ENCODE peak calls at places on chromosomes 11 and 22, in four cellular contexts. J is OCI-LY7, U is astrocyte, C is GM23338. D is an unnamed sample.

GRCh38 chr11:124716596-124716995 is 23.1 kb upstream of the NRGN start:
- DNase-seq in U (peak; percentile 44), C (no peak), J (no peak), D (no peak)

GRCh38 chr11:17381156-17381555 is 7.3 kb downstream of the KCNJ11 start:
- DNase-seq in J (no peak), C (no peak), U (peak; percentile 21), D (no peak)

GRCh38 chr22:32805586-32805881 is 4.0 kb downstream of the TIMP3 start:
- DNase-seq in C (no peak), U (no peak), J (no peak), D (no peak)

GRCh38 chr11:102390667-102391449 is 43.8 kb downstream of the BIRC2 start:
- DNase-seq in U (peak; percentile 30), J (peak; percentile 74), C (peak; percentile 86), D (peak; percentile 72)

GRCh38 chr11:118229274-118229847 is 4.5 kb upstream of the JAML start:
- DNase-seq in C (no peak), U (peak; percentile 42), J (no peak), D (no peak)

GRCh38 chr11:64601605-64602465 is 10.8 kb downstream of the SLC22A12 start:
- DNase-seq in J (no peak), C (no peak), U (no peak), D (peak; percentile 73)

GRCh38 chr11:86818466-86819282 is 18.3 kb downstream of the PRSS23 start:
- DNase-seq in J (peak; percentile 58), C (peak; percentile 85), U (peak; percentile 54), D (no peak)

GRCh38 chr11:40722179-40722795 is 737.2 kb downstream of the LRRC4C start:
- DNase-seq in J (no peak), C (peak; percentile 78), U (peak; percentile 2), D (no peak)

GRCh38 chr11:32186118-32186517 is 95.2 kb downstream of the RCN1 start:
- DNase-seq in C (no peak), J (no peak), U (no peak), D (no peak)

GRCh38 chr22:49629586-49630447 is 197.9 kb downstream of the BRD1 start:
- DNase-seq in J (no peak), C (no peak), U (no peak), D (peak; percentile 27)

GRCh38 chr11:75298191-75298590 is 53.3 kb downstream of the ARRB1 start:
- DNase-seq in J (no peak), U (no peak), C (no peak), D (no peak)

GRCh38 chr11:119092880-119093665 is 8.4 kb downstream of the HMBS start:
- DNase-seq in U (peak; percentile 51), C (no peak), J (no peak), D (peak; percentile 35)

GRCh38 chr11:69908511-69909220 is 89.5 kb upstream of the FGF3 start:
- DNase-seq in U (no peak), J (no peak), C (no peak), D (peak; percentile 64)

GRCh38 chr22:34833982-34834510 is 231.9 kb upstream of the ISX start:
- DNase-seq in J (no peak), C (no peak), U (no peak), D (no peak)

GRCh38 chr22:48488611-48489456 is 1338.8 kb downstream of the BRD1 start:
- DNase-seq in C (peak; percentile 61), J (no peak), U (no peak), D (peak; percentile 88)

GRCh38 chr11:131421066-131421855 is 50.8 kb downstream of the NTM start:
- DNase-seq in C (no peak), U (no peak), J (no peak), D (no peak)

GRCh38 chr11:121134758-121135312 is 33.8 kb downstream of the TECTA start:
- DNase-seq in C (no peak), U (no peak), J (no peak), D (no peak)

GRCh38 chr11:2086239-2087040 is 52.7 kb downstream of the IGF2 start:
- DNase-seq in C (no peak), J (no peak), U (no peak), D (peak; percentile 55)

GRCh38 chr11:128462802-128463385 is 124.5 kb downstream of the ETS1 start:
- DNase-seq in J (no peak), U (no peak), C (no peak), D (peak; percentile 11)

GRCh38 chr22:49368976-49369725 is 458.5 kb downstream of the BRD1 start:
- DNase-seq in J (no peak), U (no peak), C (no peak), D (peak; percentile 53)

GRCh38 chr22:38228326-38228872 is 26.6 kb downstream of the MAFF start:
- DNase-seq in J (no peak), U (no peak), C (no peak), D (no peak)

GRCh38 chr11:1928038-1928890 is 8.8 kb downstream of the TNNT3 start:
- DNase-seq in J (no peak), U (no peak), C (no peak), D (peak; percentile 80)

GRCh38 chr11:75078233-75078632 is 18.4 kb downstream of the OR2AT4 start:
- DNase-seq in C (peak; percentile 53), U (peak; percentile 12), J (no peak), D (peak; percentile 73)

GRCh38 chr11:62805044-62805892 is at the start of gene NXF1:
- DNase-seq in C (peak; percentile 96), U (peak; percentile 75), J (peak; percentile 97), D (peak; percentile 99)

GRCh38 chr11:16456366-16456765 is 100.0 kb upstream of the SOX6 start:
- DNase-seq in C (no peak), J (no peak), U (peak; percentile 1), D (no peak)

GRCh38 chr11:32386770-32387377 is 48.5 kb downstream of the WT1 start:
- DNase-seq in U (peak; percentile 41), J (no peak), C (no peak), D (no peak)

GRCh38 chr22:23306438-23306921 is 126.2 kb downstream of the BCR start:
- DNase-seq in U (peak; percentile 50), C (no peak), J (no peak), D (peak; percentile 88)

GRCh38 chr11:82494988-82495432 is 238.7 kb downstream of the FAM181B start:
- DNase-seq in U (no peak), C (peak; percentile 75), J (peak; percentile 29), D (no peak)

GRCh38 chr11:8258771-8259170 is 4.9 kb downstream of the LMO1 start:
- DNase-seq in U (peak; percentile 77), J (no peak), C (no peak), D (peak; percentile 95)

GRCh38 chr11:702731-703461 is 3.1 kb upstream of the EPS8L2 start:
- DNase-seq in C (no peak), U (no peak), J (no peak), D (peak; percentile 92)

GRCh38 chr22:20552450-20552894 is 45.1 kb downstream of the MED15 start:
- DNase-seq in C (no peak), U (no peak), J (no peak), D (peak; percentile 89)

GRCh38 chr11:129852125-129852740 is 36.6 kb downstream of the TMEM45B start:
- DNase-seq in U (no peak), J (no peak), C (no peak), D (no peak)

GRCh38 chr11:122202951-122203456 is 87.0 kb upstream of the BLID start:
- DNase-seq in C (peak; percentile 86), J (peak; percentile 30), U (peak; percentile 65), D (peak; percentile 78)

GRCh38 chr11:11022126-11022730 is 164.4 kb upstream of the ZBED5 start:
- DNase-seq in U (no peak), J (peak; percentile 38), C (peak; percentile 46), D (no peak)

GRCh38 chr11:31641477-31642062 is 132.0 kb downstream of the ELP4 start:
- DNase-seq in C (peak; percentile 86), J (peak; percentile 4), U (peak; percentile 32), D (no peak)

DNA sequence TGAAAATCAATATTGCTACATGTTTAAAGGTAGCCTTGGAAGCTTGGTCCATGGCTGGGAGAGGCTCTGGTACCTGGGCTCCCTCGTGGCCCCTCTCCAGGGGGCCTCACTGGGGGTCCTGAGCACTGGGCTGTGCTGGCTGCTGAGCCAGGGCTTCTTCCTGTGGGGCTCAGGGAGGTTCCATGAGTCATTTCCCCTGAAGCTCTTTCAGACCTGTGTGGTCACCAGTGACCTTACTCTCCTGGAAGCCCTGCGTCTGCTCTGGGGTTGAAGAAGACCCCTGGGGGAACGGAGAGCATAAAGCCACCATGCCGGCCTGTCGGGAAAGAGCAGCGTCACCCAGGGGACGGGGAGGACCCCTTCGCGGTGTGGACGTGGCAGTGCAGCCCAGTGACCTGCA is 389.0 kb downstream of the TBC1D22A start:
- DNase-seq in C (no peak), U (peak; percentile 22), J (no peak), D (no peak)
- H4K20me1 ChIP-seq in C (no peaks in the 10 kb centered on the region), U (no peaks in the 10 kb centered on the region), J (no peaks in the 10 kb centered on the region), D (peaks cover 15% of the 10 kb centered on the region)

DNA sequence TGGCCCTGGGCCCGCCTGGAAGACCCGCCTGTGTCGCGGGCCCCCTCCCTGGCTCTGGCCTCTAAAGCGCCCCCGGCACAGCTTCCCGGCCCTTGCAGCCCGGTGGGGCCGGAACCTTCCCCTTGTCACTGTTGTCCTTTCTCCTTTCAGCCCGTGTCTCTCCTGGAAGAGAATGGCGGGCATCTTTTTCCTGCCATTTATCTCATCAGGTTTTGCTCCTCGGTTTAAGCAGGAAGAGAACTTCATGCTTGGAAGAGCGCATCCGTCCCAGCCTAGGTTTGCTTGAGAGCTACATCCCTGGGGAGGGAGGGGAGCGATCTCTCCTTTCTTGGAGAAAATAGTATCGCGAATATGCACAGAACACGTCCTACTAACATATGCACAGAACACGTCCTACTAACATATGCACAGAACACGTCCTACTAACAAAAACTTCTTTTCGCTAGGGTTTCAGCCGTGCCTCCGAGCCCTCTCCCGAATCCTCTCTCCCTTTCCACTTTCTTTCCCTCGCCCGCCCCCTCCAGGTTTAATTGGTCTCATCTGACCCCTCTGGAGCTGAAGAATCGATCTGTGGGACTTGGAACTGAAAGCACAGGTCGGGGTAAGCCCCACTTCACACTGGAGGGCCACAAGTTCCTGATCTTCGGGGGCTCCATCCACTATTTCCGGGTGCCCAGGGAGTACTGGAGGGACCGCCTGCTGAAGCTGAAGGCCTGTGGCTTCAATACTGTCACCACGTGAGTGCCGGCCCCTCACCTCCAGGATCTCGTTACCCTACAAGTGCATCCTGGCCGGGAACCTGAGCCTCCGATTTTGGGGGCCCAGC is 1.2 kb downstream of the GLB1L3 start:
- DNase-seq in U (no peak), C (peak; percentile 73), J (no peak), D (no peak)
- H4K20me1 ChIP-seq in U (no peaks in the 10 kb centered on the region), C (no peaks in the 10 kb centered on the region), J (no peaks in the 10 kb centered on the region), D (no peaks in the 10 kb centered on the region)

DNA sequence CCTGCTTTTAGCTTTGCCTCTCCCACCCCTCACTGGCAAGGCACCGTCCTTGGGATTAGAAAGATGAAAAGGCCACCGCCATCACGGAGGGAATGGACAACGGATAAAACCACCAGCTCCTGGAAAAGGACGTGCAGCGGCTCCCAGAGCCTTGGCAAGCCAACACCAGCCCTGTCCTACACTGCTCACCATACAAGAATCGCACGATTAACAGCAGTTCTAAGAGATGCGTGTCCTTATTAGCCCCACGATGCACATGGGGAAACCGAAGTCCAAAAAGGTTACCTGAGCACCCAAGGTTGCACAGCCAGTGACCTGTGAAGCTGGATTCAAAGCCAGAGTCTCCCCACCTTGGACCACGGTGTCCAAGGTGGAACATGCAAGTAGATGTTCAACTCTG is 7.3 kb downstream of the YPEL1 start:
- DNase-seq in U (no peak), J (no peak), C (no peak), D (no peak)
- H4K20me1 ChIP-seq in U (no peaks in the 10 kb centered on the region), J (no peaks in the 10 kb centered on the region), C (no peaks in the 10 kb centered on the region), D (no peaks in the 10 kb centered on the region)

DNA sequence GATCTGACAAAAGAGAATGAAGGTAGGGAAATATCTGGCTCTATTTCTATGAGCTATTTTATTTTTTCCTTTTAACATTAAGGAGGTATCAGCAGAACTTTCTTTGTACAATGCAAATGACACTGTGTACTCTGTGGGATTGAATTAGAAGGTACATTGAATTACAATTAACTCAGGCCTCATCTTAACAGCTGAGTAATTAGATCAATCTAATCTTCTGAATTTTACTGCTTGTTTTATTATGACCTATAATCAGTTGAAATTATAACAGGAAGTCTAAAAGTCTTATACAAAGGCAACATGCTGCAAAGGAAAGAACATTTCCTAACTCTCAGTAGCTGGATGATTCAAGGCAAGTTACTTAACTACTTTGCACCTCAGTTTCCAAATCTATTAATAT is 69.8 kb downstream of the RELT start:
- DNase-seq in U (no peak), J (no peak), C (no peak), D (no peak)
- H4K20me1 ChIP-seq in U (peaks cover 30% of the 10 kb centered on the region), J (no peaks in the 10 kb centered on the region), C (peaks cover 8% of the 10 kb centered on the region), D (no peaks in the 10 kb centered on the region)

D was measured in osteoblast.